ENCODE peak calls at places on chromosomes 5 and 9, in eight cellular contexts. T, B, K, X, P, M, W and N are unnamed samples.

GRCh38 chr5:102762095-102762534 is 7.0 kb downstream of the PAM start:
- DNase-seq in T (no peak), B (no peak), K (no peak), X (no peak), P (no peak), M (no peak), W (no peak), N (no peak)

GRCh38 chr9:35661756-35662350 is 3.1 kb downstream of the ARHGEF39 start:
- DNase-seq in T (no peak), B (no peak), K (no peak), X (no peak), P (no peak), M (no peak), W (no peak), N (no peak)

GRCh38 chr5:172754957-172755356 is 16.0 kb downstream of the DUSP1 start:
- DNase-seq in T (no peak), B (no peak), K (no peak), X (no peak), P (no peak), M (no peak), W (no peak), N (no peak)

GRCh38 chr5:120552638-120553037 is 88.5 kb downstream of the PRR16 start:
- DNase-seq in T (no peak), B (no peak), K (no peak), X (no peak), P (no peak), M (no peak), W (no peak), N (no peak)

GRCh38 chr5:60163762-60164161 is 270.2 kb upstream of the PDE4D start:
- DNase-seq in T (no peak), B (no peak), K (no peak), X (no peak), P (no peak), M (no peak), W (no peak), N (no peak)

GRCh38 chr9:20898885-20899554 is 132.4 kb downstream of the HACD4 start:
- DNase-seq in T (no peak), B (no peak), K (no peak), X (no peak), P (no peak), M (no peak), W (no peak), N (no peak)

GRCh38 chr5:20678814-20679298 is 690.9 kb upstream of the CDH18 start:
- DNase-seq in T (no peak), B (peak), K (no peak), X (no peak), P (no peak), M (no peak), W (no peak), N (no peak)

GRCh38 chr9:126509718-126510117 is 104.0 kb upstream of the LMX1B start:
- DNase-seq in T (no peak), B (no peak), K (no peak), X (no peak), P (no peak), M (no peak), W (no peak), N (peak)

GRCh38 chr9:123370526-123371227 is 14.7 kb downstream of the CRB2 start:
- DNase-seq in T (no peak), B (no peak), K (no peak), X (no peak), P (peak), M (no peak), W (no peak), N (no peak)

GRCh38 chr5:14528926-14529325 is 52.7 kb upstream of the OTULINL start:
- DNase-seq in T (no peak), B (no peak), K (no peak), X (no peak), P (no peak), M (no peak), W (no peak), N (no peak)

GRCh38 chr9:120711841-120712538 is 2.3 kb downstream of the MEGF9 start:
- DNase-seq in T (no peak), B (no peak), K (no peak), X (no peak), P (no peak), M (no peak), W (no peak), N (no peak)

GRCh38 chr5:179345179-179345428 is 157 bp downstream of the ADAMTS2 start:
- DNase-seq in T (no peak), B (no peak), K (no peak), X (no peak), P (peak), M (no peak), W (no peak), N (no peak)

GRCh38 chr9:8457814-8458213 is 658.2 kb upstream of the DMAC1 start:
- DNase-seq in T (no peak), B (no peak), K (no peak), X (no peak), P (no peak), M (no peak), W (no peak), N (no peak)

GRCh38 chr9:133436706-133437105 is 14.5 kb downstream of the ADAMTS13 start:
- DNase-seq in T (no peak), B (no peak), K (no peak), X (no peak), P (no peak), M (no peak), W (no peak), N (no peak)

GRCh38 chr9:94937214-94937903 is 210.9 kb downstream of the AOPEP start:
- DNase-seq in T (no peak), B (peak), K (no peak), X (no peak), P (no peak), M (no peak), W (no peak), N (no peak)

GRCh38 chr9:17135578-17135904 is 701 bp downstream of the CNTLN start:
- DNase-seq in T (no peak), B (no peak), K (no peak), X (peak), P (no peak), M (no peak), W (no peak), N (no peak)

GRCh38 chr5:83551826-83552225 is 80.3 kb downstream of the VCAN start:
- DNase-seq in T (no peak), B (no peak), K (no peak), X (no peak), P (no peak), M (no peak), W (no peak), N (no peak)

GRCh38 chr9:100586093-100586492 is 8.2 kb downstream of the CAVIN4 start:
- DNase-seq in T (no peak), B (no peak), K (no peak), X (no peak), P (no peak), M (no peak), W (no peak), N (no peak)

GRCh38 chr5:180670586-180671359 is 21.4 kb upstream of the FLT4 start:
- DNase-seq in T (peak), B (peak), K (peak), X (peak), P (no peak), M (peak), W (no peak), N (no peak)

GRCh38 chr9:9790216-9790872 is 822.5 kb downstream of the PTPRD start:
- DNase-seq in T (no peak), B (no peak), K (no peak), X (peak), P (no peak), M (peak), W (peak), N (no peak)

GRCh38 chr9:121972501-121972981 is 120.6 kb downstream of the TTLL11 start:
- DNase-seq in T (peak), B (no peak), K (peak), X (no peak), P (peak), M (peak), W (no peak), N (no peak)

GRCh38 chr5:159947708-159948358 is 31.6 kb downstream of the ADRA1B start:
- DNase-seq in T (no peak), B (no peak), K (no peak), X (no peak), P (no peak), M (no peak), W (no peak), N (no peak)
- TF ChIP-seq EP300 in T (no peak), B (no peak), K (no peak), X (no peak), P (no peak), M (no peak), W (no peak), N (no peak)

GRCh38 chr5:165757756-165758155 is 2252.3 kb downstream of the MAT2B start:
- DNase-seq in T (no peak), B (no peak), K (no peak), X (no peak), P (no peak), M (no peak), W (no peak), N (no peak)
- TF ChIP-seq EP300 in T (no peak), B (no peak), K (no peak), X (no peak), P (no peak), M (no peak), W (no peak), N (no peak)

GRCh38 chr9:136373300-136374182 is at the start of gene CARD9:
- DNase-seq in T (no peak), B (no peak), K (no peak), X (no peak), P (peak), M (peak), W (no peak), N (peak)
- TF ChIP-seq EP300 in T (no peak), B (no peak), K (no peak), X (no peak), P (no peak), M (no peak), W (no peak), N (no peak)

DNA sequence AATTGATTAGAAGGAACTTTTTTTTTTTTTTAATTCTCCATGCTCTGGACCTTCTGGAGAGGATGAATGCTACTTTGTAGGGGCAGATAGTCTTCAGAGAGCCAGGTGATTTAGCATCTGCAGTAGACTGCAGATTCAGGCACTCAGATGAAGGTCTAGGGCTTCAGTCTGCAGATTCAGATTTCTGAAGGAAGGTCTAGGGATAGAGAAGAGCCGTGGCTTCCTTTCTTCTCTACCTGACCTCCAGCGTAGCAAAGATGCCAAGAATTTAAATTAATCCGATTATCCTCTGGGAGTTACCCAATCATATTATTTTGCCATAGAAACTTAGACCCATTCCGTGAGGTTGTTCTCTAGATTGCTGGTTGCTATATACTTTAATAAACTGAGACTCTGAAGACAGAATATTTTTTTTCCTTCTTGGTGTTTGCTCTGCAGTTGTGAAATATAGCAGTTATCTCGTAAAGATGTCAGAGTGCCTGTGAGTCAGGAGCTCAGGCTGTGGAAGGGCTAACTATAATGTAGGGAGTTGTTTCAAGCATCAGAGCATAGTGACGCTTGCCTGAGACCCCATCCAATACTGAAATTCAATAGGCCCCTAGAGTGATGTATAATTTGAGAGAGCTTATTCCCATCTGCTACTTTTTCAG is 132.7 kb upstream of the SLC12A2 start:
- DNase-seq in T (no peak), B (no peak), K (no peak), X (no peak), P (no peak), M (no peak), W (no peak), N (no peak)
- TF ChIP-seq EP300 in T (no peak), B (peak), K (no peak), X (no peak), P (no peak), M (no peak), W (no peak), N (no peak)

DNA sequence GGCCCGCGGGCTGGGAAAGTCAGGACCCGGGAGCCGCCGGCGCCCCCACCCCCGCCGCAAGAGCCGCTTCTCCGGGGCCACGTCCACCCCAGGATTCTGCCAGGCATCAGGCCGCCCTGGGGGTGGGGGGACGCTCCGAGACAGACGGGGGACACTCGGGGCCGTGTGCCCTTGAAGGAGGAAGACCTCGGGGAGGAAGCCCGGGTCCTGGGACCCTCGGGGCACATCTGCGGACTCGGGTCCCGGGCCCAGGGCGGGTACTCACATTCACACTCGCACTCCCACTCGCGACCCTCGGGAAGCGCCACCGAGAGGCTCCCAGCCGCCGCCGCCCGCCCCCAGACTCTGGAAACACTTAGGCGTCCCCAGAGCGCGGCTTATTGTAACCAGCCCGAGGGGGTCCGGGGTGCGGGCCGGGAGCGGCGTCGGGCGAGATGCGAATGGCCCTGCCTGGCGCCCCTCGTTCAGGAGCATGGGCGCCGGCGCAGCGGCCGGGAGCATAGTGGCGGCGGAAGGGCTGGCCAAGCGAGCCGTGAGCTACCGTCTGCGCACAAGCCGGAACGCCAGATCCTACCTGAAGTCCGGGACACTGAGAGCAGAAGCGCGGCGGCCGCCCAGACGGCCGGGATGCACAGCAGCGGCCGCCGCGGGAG is 609 bp downstream of the ROR2 start:
- DNase-seq in T (no peak), B (no peak), K (no peak), X (no peak), P (peak), M (no peak), W (peak), N (peak)
- TF ChIP-seq EP300 in T (no peak), B (no peak), K (no peak), X (no peak), P (no peak), M (no peak), W (no peak), N (no peak)

DNA sequence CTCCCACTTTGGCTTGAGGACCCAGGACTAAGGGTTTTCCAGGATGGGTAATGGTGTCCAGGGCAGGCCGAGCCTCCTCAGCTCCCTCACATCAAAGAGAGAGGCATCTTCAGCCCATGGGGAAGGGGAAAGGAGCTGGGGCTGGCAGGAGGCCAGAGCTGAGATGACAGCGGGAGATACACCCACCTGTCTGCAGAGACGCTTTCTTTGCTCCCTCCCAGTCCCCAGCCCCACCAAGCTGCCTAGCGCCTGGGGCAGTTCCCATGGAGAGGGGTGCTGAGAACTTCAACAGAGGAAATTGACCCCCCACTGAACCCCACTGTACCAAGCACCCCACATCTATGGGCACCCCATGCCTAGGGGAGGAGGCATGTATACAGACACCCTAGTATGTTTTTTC is 10.6 kb downstream of the PCDH1 start:
- DNase-seq in T (no peak), B (no peak), K (no peak), X (no peak), P (no peak), M (no peak), W (no peak), N (no peak)
- TF ChIP-seq EP300 in T (no peak), B (no peak), K (no peak), X (no peak), P (no peak), M (no peak), W (no peak), N (no peak)

GRCh38 chr5:37002176-37002751 is 125.7 kb downstream of the NIPBL start:
- DNase-seq in T (no peak), B (no peak), K (no peak), X (no peak), P (no peak), M (no peak), W (no peak), N (no peak)
- TF ChIP-seq EP300 in T (no peak), B (no peak), K (no peak), X (no peak), P (no peak), M (no peak), W (no peak), N (no peak)

DNA sequence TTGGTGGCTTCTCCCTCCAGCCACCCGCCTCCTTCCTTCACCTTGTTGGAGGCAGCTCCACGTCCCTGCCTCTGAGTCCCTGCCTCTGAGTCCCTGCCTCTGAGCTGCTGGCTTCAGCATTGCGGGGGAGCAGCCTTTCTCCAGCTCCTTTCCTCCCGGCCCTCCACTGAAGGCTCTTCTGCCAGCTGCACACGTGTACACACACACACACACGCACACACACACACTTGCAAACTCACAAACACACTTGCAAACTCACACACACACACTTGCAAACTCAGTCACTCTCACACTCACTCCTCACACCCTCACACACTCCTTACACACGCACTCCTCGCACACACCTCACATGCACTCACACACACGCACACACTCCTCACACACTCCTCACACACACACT is 45.1 kb downstream of the C9orf50 start:
- DNase-seq in T (no peak), B (no peak), K (no peak), X (no peak), P (no peak), M (no peak), W (peak), N (no peak)
- TF ChIP-seq EP300 in T (no peak), B (no peak), K (no peak), X (no peak), P (no peak), M (no peak), W (no peak), N (no peak)